ENCODE peak calls at places on chromosomes 16 and 17, in nine cellular contexts. One of them, this sample, is unnamed.

GRCh38 chr17:73256220-73256619 is 5.5 kb downstream of the CPSF4L start:
- DNase-seq in HFF-Myc: no peak
- DNase-seq in AG09309: no peak
- DNase-seq in activated CD8-positive, alpha-beta T cell treated with anti-CD3 and anti-CD28 coated beads, Interleukin-2, amount 10 ng/mL, durations not matched to agents 7 days and 5 days: no peak
- DNase-seq in memory B cell: no peak
- DNase-seq in left cardiac atrium: no peak
- DNase-seq in cardiac septum: no peak
- DNase-seq in NCI-H1092: no peak
- DNase-seq in stimulated activated CD8-positive, alpha-beta memory T cell treated with anti-CD3 and anti-CD28 coated beads, Interleukin-7, amount 100 ng/mL, for 1 hour: no peak
- DNase-seq in this sample: no peak

GRCh38 chr16:82639666-82640336 is 13.0 kb downstream of the CDH13 start:
- DNase-seq in HFF-Myc: no peak
- DNase-seq in AG09309: no peak
- DNase-seq in activated CD8-positive, alpha-beta T cell treated with anti-CD3 and anti-CD28 coated beads, Interleukin-2, amount 10 ng/mL, durations not matched to agents 7 days and 5 days: peak; percentile 71
- DNase-seq in memory B cell: peak; percentile 7
- DNase-seq in left cardiac atrium: peak; percentile 67
- DNase-seq in cardiac septum: no peak
- DNase-seq in NCI-H1092: peak; percentile 34
- DNase-seq in stimulated activated CD8-positive, alpha-beta memory T cell treated with anti-CD3 and anti-CD28 coated beads, Interleukin-7, amount 100 ng/mL, for 1 hour: no peak
- DNase-seq in this sample: peak; percentile 42

GRCh38 chr17:49162866-49163265 is 30.3 kb downstream of the B4GALNT2 start:
- DNase-seq in HFF-Myc: no peak
- DNase-seq in AG09309: no peak
- DNase-seq in activated CD8-positive, alpha-beta T cell treated with anti-CD3 and anti-CD28 coated beads, Interleukin-2, amount 10 ng/mL, durations not matched to agents 7 days and 5 days: no peak
- DNase-seq in memory B cell: no peak
- DNase-seq in left cardiac atrium: no peak
- DNase-seq in cardiac septum: no peak
- DNase-seq in NCI-H1092: no peak
- DNase-seq in stimulated activated CD8-positive, alpha-beta memory T cell treated with anti-CD3 and anti-CD28 coated beads, Interleukin-7, amount 100 ng/mL, for 1 hour: no peak
- DNase-seq in this sample: no peak

GRCh38 chr16:89119161-89119621 is 25.5 kb downstream of the ACSF3 start:
- DNase-seq in HFF-Myc: no peak
- DNase-seq in AG09309: no peak
- DNase-seq in activated CD8-positive, alpha-beta T cell treated with anti-CD3 and anti-CD28 coated beads, Interleukin-2, amount 10 ng/mL, durations not matched to agents 7 days and 5 days: no peak
- DNase-seq in memory B cell: no peak
- DNase-seq in left cardiac atrium: peak; percentile 10
- DNase-seq in cardiac septum: no peak
- DNase-seq in NCI-H1092: no peak
- DNase-seq in stimulated activated CD8-positive, alpha-beta memory T cell treated with anti-CD3 and anti-CD28 coated beads, Interleukin-7, amount 100 ng/mL, for 1 hour: no peak
- DNase-seq in this sample: no peak

GRCh38 chr17:72193395-72194106 is 72.7 kb downstream of the SOX9 start:
- DNase-seq in HFF-Myc: no peak
- DNase-seq in AG09309: peak; percentile 13
- DNase-seq in activated CD8-positive, alpha-beta T cell treated with anti-CD3 and anti-CD28 coated beads, Interleukin-2, amount 10 ng/mL, durations not matched to agents 7 days and 5 days: no peak
- DNase-seq in memory B cell: no peak
- DNase-seq in left cardiac atrium: peak; percentile 74
- DNase-seq in cardiac septum: no peak
- DNase-seq in NCI-H1092: no peak
- DNase-seq in stimulated activated CD8-positive, alpha-beta memory T cell treated with anti-CD3 and anti-CD28 coated beads, Interleukin-7, amount 100 ng/mL, for 1 hour: no peak
- DNase-seq in this sample: no peak

GRCh38 chr17:79988163-79988971 is 47.3 kb downstream of the TBC1D16 start:
- DNase-seq in HFF-Myc: no peak
- DNase-seq in AG09309: peak; percentile 47
- DNase-seq in activated CD8-positive, alpha-beta T cell treated with anti-CD3 and anti-CD28 coated beads, Interleukin-2, amount 10 ng/mL, durations not matched to agents 7 days and 5 days: no peak
- DNase-seq in memory B cell: no peak
- DNase-seq in left cardiac atrium: peak; percentile 77
- DNase-seq in cardiac septum: peak; percentile 70
- DNase-seq in NCI-H1092: peak; percentile 16
- DNase-seq in stimulated activated CD8-positive, alpha-beta memory T cell treated with anti-CD3 and anti-CD28 coated beads, Interleukin-7, amount 100 ng/mL, for 1 hour: no peak
- DNase-seq in this sample: peak; percentile 83

GRCh38 chr17:40304464-40304863 is 4.5 kb upstream of the RARA start:
- DNase-seq in HFF-Myc: no peak
- DNase-seq in AG09309: no peak
- DNase-seq in activated CD8-positive, alpha-beta T cell treated with anti-CD3 and anti-CD28 coated beads, Interleukin-2, amount 10 ng/mL, durations not matched to agents 7 days and 5 days: no peak
- DNase-seq in memory B cell: no peak
- DNase-seq in left cardiac atrium: no peak
- DNase-seq in cardiac septum: peak; percentile 66
- DNase-seq in NCI-H1092: no peak
- DNase-seq in stimulated activated CD8-positive, alpha-beta memory T cell treated with anti-CD3 and anti-CD28 coated beads, Interleukin-7, amount 100 ng/mL, for 1 hour: no peak
- DNase-seq in this sample: no peak

GRCh38 chr17:38557836-38558750 is 47.7 kb downstream of the SRCIN1 start:
- DNase-seq in HFF-Myc: peak; percentile 65
- DNase-seq in AG09309: peak; percentile 62
- DNase-seq in activated CD8-positive, alpha-beta T cell treated with anti-CD3 and anti-CD28 coated beads, Interleukin-2, amount 10 ng/mL, durations not matched to agents 7 days and 5 days: peak; percentile 93
- DNase-seq in memory B cell: peak; percentile 84
- DNase-seq in left cardiac atrium: peak; percentile 93
- DNase-seq in cardiac septum: peak; percentile 95
- DNase-seq in NCI-H1092: peak; percentile 84
- DNase-seq in stimulated activated CD8-positive, alpha-beta memory T cell treated with anti-CD3 and anti-CD28 coated beads, Interleukin-7, amount 100 ng/mL, for 1 hour: peak; percentile 75
- DNase-seq in this sample: peak; percentile 92

GRCh38 chr17:27579304-27579703 is 51.7 kb upstream of the LGALS9 start:
- DNase-seq in HFF-Myc: no peak
- DNase-seq in AG09309: no peak
- DNase-seq in activated CD8-positive, alpha-beta T cell treated with anti-CD3 and anti-CD28 coated beads, Interleukin-2, amount 10 ng/mL, durations not matched to agents 7 days and 5 days: no peak
- DNase-seq in memory B cell: no peak
- DNase-seq in left cardiac atrium: no peak
- DNase-seq in cardiac septum: no peak
- DNase-seq in NCI-H1092: no peak
- DNase-seq in stimulated activated CD8-positive, alpha-beta memory T cell treated with anti-CD3 and anti-CD28 coated beads, Interleukin-7, amount 100 ng/mL, for 1 hour: no peak
- DNase-seq in this sample: no peak

GRCh38 chr16:71467810-71468209 is 5.8 kb upstream of the ZNF23 start:
- DNase-seq in HFF-Myc: no peak
- DNase-seq in AG09309: no peak
- DNase-seq in activated CD8-positive, alpha-beta T cell treated with anti-CD3 and anti-CD28 coated beads, Interleukin-2, amount 10 ng/mL, durations not matched to agents 7 days and 5 days: peak; percentile 68
- DNase-seq in memory B cell: peak; percentile 21
- DNase-seq in left cardiac atrium: no peak
- DNase-seq in cardiac septum: no peak
- DNase-seq in NCI-H1092: no peak
- DNase-seq in stimulated activated CD8-positive, alpha-beta memory T cell treated with anti-CD3 and anti-CD28 coated beads, Interleukin-7, amount 100 ng/mL, for 1 hour: no peak
- DNase-seq in this sample: no peak

GRCh38 chr16:58001781-58002410 is 689 bp downstream of the USB1 start:
- DNase-seq in HFF-Myc: no peak
- DNase-seq in AG09309: no peak
- DNase-seq in activated CD8-positive, alpha-beta T cell treated with anti-CD3 and anti-CD28 coated beads, Interleukin-2, amount 10 ng/mL, durations not matched to agents 7 days and 5 days: no peak
- DNase-seq in memory B cell: no peak
- DNase-seq in left cardiac atrium: no peak
- DNase-seq in cardiac septum: no peak
- DNase-seq in NCI-H1092: no peak
- DNase-seq in stimulated activated CD8-positive, alpha-beta memory T cell treated with anti-CD3 and anti-CD28 coated beads, Interleukin-7, amount 100 ng/mL, for 1 hour: no peak
- DNase-seq in this sample: no peak

GRCh38 chr16:86740817-86741799 is 162.8 kb downstream of the FOXL1 start:
- DNase-seq in HFF-Myc: peak; percentile 36
- DNase-seq in AG09309: no peak
- DNase-seq in activated CD8-positive, alpha-beta T cell treated with anti-CD3 and anti-CD28 coated beads, Interleukin-2, amount 10 ng/mL, durations not matched to agents 7 days and 5 days: no peak
- DNase-seq in memory B cell: no peak
- DNase-seq in left cardiac atrium: peak; percentile 70
- DNase-seq in cardiac septum: no peak
- DNase-seq in NCI-H1092: no peak
- DNase-seq in stimulated activated CD8-positive, alpha-beta memory T cell treated with anti-CD3 and anti-CD28 coated beads, Interleukin-7, amount 100 ng/mL, for 1 hour: no peak
- DNase-seq in this sample: no peak

GRCh38 chr16:3304370-3304769 is 860 bp downstream of the TIGD7 start:
- DNase-seq in HFF-Myc: no peak
- DNase-seq in AG09309: no peak
- DNase-seq in activated CD8-positive, alpha-beta T cell treated with anti-CD3 and anti-CD28 coated beads, Interleukin-2, amount 10 ng/mL, durations not matched to agents 7 days and 5 days: no peak
- DNase-seq in memory B cell: no peak
- DNase-seq in left cardiac atrium: no peak
- DNase-seq in cardiac septum: no peak
- DNase-seq in NCI-H1092: no peak
- DNase-seq in stimulated activated CD8-positive, alpha-beta memory T cell treated with anti-CD3 and anti-CD28 coated beads, Interleukin-7, amount 100 ng/mL, for 1 hour: no peak
- DNase-seq in this sample: no peak

GRCh38 chr17:10042589-10043244 is 137.6 kb upstream of the RCVRN start:
- DNase-seq in HFF-Myc: no peak
- DNase-seq in AG09309: no peak
- DNase-seq in activated CD8-positive, alpha-beta T cell treated with anti-CD3 and anti-CD28 coated beads, Interleukin-2, amount 10 ng/mL, durations not matched to agents 7 days and 5 days: no peak
- DNase-seq in memory B cell: no peak
- DNase-seq in left cardiac atrium: peak; percentile 68
- DNase-seq in cardiac septum: no peak
- DNase-seq in NCI-H1092: no peak
- DNase-seq in stimulated activated CD8-positive, alpha-beta memory T cell treated with anti-CD3 and anti-CD28 coated beads, Interleukin-7, amount 100 ng/mL, for 1 hour: no peak
- DNase-seq in this sample: no peak

GRCh38 chr17:42937712-42938596 is 26.3 kb downstream of the AARSD1 start:
- DNase-seq in HFF-Myc: peak; percentile 40
- DNase-seq in AG09309: peak; percentile 20
- DNase-seq in activated CD8-positive, alpha-beta T cell treated with anti-CD3 and anti-CD28 coated beads, Interleukin-2, amount 10 ng/mL, durations not matched to agents 7 days and 5 days: peak; percentile 45
- DNase-seq in memory B cell: peak; percentile 18
- DNase-seq in left cardiac atrium: peak; percentile 26
- DNase-seq in cardiac septum: no peak
- DNase-seq in NCI-H1092: peak; percentile 60
- DNase-seq in stimulated activated CD8-positive, alpha-beta memory T cell treated with anti-CD3 and anti-CD28 coated beads, Interleukin-7, amount 100 ng/mL, for 1 hour: no peak
- DNase-seq in this sample: peak; percentile 51

GRCh38 chr16:69309316-69309715 is 1.8 kb upstream of the VPS4A start:
- DNase-seq in HFF-Myc: no peak
- DNase-seq in AG09309: no peak
- DNase-seq in activated CD8-positive, alpha-beta T cell treated with anti-CD3 and anti-CD28 coated beads, Interleukin-2, amount 10 ng/mL, durations not matched to agents 7 days and 5 days: no peak
- DNase-seq in memory B cell: no peak
- DNase-seq in left cardiac atrium: no peak
- DNase-seq in cardiac septum: peak; percentile 63
- DNase-seq in NCI-H1092: no peak
- DNase-seq in stimulated activated CD8-positive, alpha-beta memory T cell treated with anti-CD3 and anti-CD28 coated beads, Interleukin-7, amount 100 ng/mL, for 1 hour: no peak
- DNase-seq in this sample: no peak

GRCh38 chr17:7048968-7049367 is 5.1 kb upstream of the SLC16A11 start:
- DNase-seq in HFF-Myc: no peak
- DNase-seq in AG09309: no peak
- DNase-seq in activated CD8-positive, alpha-beta T cell treated with anti-CD3 and anti-CD28 coated beads, Interleukin-2, amount 10 ng/mL, durations not matched to agents 7 days and 5 days: no peak
- DNase-seq in memory B cell: no peak
- DNase-seq in left cardiac atrium: no peak
- DNase-seq in cardiac septum: no peak
- DNase-seq in NCI-H1092: no peak
- DNase-seq in stimulated activated CD8-positive, alpha-beta memory T cell treated with anti-CD3 and anti-CD28 coated beads, Interleukin-7, amount 100 ng/mL, for 1 hour: no peak
- DNase-seq in this sample: no peak

GRCh38 chr17:61480414-61480807 is 28.2 kb downstream of the TBX4 start:
- DNase-seq in HFF-Myc: no peak
- DNase-seq in AG09309: no peak
- DNase-seq in activated CD8-positive, alpha-beta T cell treated with anti-CD3 and anti-CD28 coated beads, Interleukin-2, amount 10 ng/mL, durations not matched to agents 7 days and 5 days: no peak
- DNase-seq in memory B cell: no peak
- DNase-seq in left cardiac atrium: no peak
- DNase-seq in cardiac septum: no peak
- DNase-seq in NCI-H1092: no peak
- DNase-seq in stimulated activated CD8-positive, alpha-beta memory T cell treated with anti-CD3 and anti-CD28 coated beads, Interleukin-7, amount 100 ng/mL, for 1 hour: no peak
- DNase-seq in this sample: no peak

GRCh38 chr16:27222499-27223225 is 19.3 kb downstream of the KDM8 start:
- DNase-seq in HFF-Myc: no peak
- DNase-seq in AG09309: no peak
- DNase-seq in activated CD8-positive, alpha-beta T cell treated with anti-CD3 and anti-CD28 coated beads, Interleukin-2, amount 10 ng/mL, durations not matched to agents 7 days and 5 days: no peak
- DNase-seq in memory B cell: no peak
- DNase-seq in left cardiac atrium: peak; percentile 63
- DNase-seq in cardiac septum: no peak
- DNase-seq in NCI-H1092: peak; percentile 49
- DNase-seq in stimulated activated CD8-positive, alpha-beta memory T cell treated with anti-CD3 and anti-CD28 coated beads, Interleukin-7, amount 100 ng/mL, for 1 hour: no peak
- DNase-seq in this sample: no peak

GRCh38 chr17:9802294-9802693 is 10.9 kb upstream of the DHRS7C start:
- DNase-seq in HFF-Myc: peak; percentile 47
- DNase-seq in AG09309: no peak
- DNase-seq in activated CD8-positive, alpha-beta T cell treated with anti-CD3 and anti-CD28 coated beads, Interleukin-2, amount 10 ng/mL, durations not matched to agents 7 days and 5 days: no peak
- DNase-seq in memory B cell: no peak
- DNase-seq in left cardiac atrium: peak; percentile 38
- DNase-seq in cardiac septum: no peak
- DNase-seq in NCI-H1092: no peak
- DNase-seq in stimulated activated CD8-positive, alpha-beta memory T cell treated with anti-CD3 and anti-CD28 coated beads, Interleukin-7, amount 100 ng/mL, for 1 hour: no peak
- DNase-seq in this sample: peak; percentile 38

GRCh38 chr17:55814377-55814776 is 63.5 kb downstream of the PCTP start:
- DNase-seq in HFF-Myc: no peak
- DNase-seq in AG09309: no peak
- DNase-seq in activated CD8-positive, alpha-beta T cell treated with anti-CD3 and anti-CD28 coated beads, Interleukin-2, amount 10 ng/mL, durations not matched to agents 7 days and 5 days: no peak
- DNase-seq in memory B cell: no peak
- DNase-seq in left cardiac atrium: peak; percentile 52
- DNase-seq in cardiac septum: peak; percentile 75
- DNase-seq in NCI-H1092: no peak
- DNase-seq in stimulated activated CD8-positive, alpha-beta memory T cell treated with anti-CD3 and anti-CD28 coated beads, Interleukin-7, amount 100 ng/mL, for 1 hour: no peak
- DNase-seq in this sample: no peak

GRCh38 chr16:2495041-2495440 is 18.7 kb upstream of the ATP6V0C start:
- DNase-seq in HFF-Myc: no peak
- DNase-seq in AG09309: no peak
- DNase-seq in activated CD8-positive, alpha-beta T cell treated with anti-CD3 and anti-CD28 coated beads, Interleukin-2, amount 10 ng/mL, durations not matched to agents 7 days and 5 days: no peak
- DNase-seq in memory B cell: no peak
- DNase-seq in left cardiac atrium: no peak
- DNase-seq in cardiac septum: no peak
- DNase-seq in NCI-H1092: no peak
- DNase-seq in stimulated activated CD8-positive, alpha-beta memory T cell treated with anti-CD3 and anti-CD28 coated beads, Interleukin-7, amount 100 ng/mL, for 1 hour: no peak
- DNase-seq in this sample: no peak

GRCh38 chr16:15811778-15812750 is 44.8 kb downstream of the MYH11 start:
- DNase-seq in HFF-Myc: peak; percentile 81
- DNase-seq in AG09309: peak; percentile 98
- DNase-seq in activated CD8-positive, alpha-beta T cell treated with anti-CD3 and anti-CD28 coated beads, Interleukin-2, amount 10 ng/mL, durations not matched to agents 7 days and 5 days: no peak
- DNase-seq in memory B cell: no peak
- DNase-seq in left cardiac atrium: peak; percentile 42
- DNase-seq in cardiac septum: no peak
- DNase-seq in NCI-H1092: no peak
- DNase-seq in stimulated activated CD8-positive, alpha-beta memory T cell treated with anti-CD3 and anti-CD28 coated beads, Interleukin-7, amount 100 ng/mL, for 1 hour: no peak
- DNase-seq in this sample: no peak